ENCODE peak calls at places on chromosomes 6 and 20, in nine cellular contexts. W, N, T, P, C, F, Q, A and S are unnamed samples.

GRCh38 chr20:56575961-56576360 is 42.9 kb downstream of the FAM209B start:
- DNase-seq in P (no peak), A (no peak), Q (no peak), N (no peak), F (no peak), W (no peak), C (no peak), T (no peak), S (no peak)

GRCh38 chr6:116451916-116452315 is 9.3 kb upstream of the CALHM6 start:
- DNase-seq in Q (no peak), A (no peak), T (no peak), F (no peak), N (no peak), C (no peak), P (no peak), W (no peak), S (no peak)

GRCh38 chr6:29813809-29814208 is 13.8 kb upstream of the HLA-G start:
- DNase-seq in F (no peak), N (no peak), C (no peak), P (no peak), Q (peak), A (no peak), T (no peak), W (no peak), S (no peak)

GRCh38 chr20:37911838-37912273 is 8.9 kb downstream of the VSTM2L start:
- DNase-seq in P (peak), A (no peak), W (no peak), Q (peak), N (no peak), F (no peak), T (no peak), C (no peak), S (peak)

GRCh38 chr6:129331450-129332138 is 378.4 kb downstream of the ARHGAP18 start:
- DNase-seq in P (no peak), Q (peak), A (no peak), W (no peak), C (no peak), N (no peak), T (no peak), F (no peak), S (peak)

GRCh38 chr20:10119336-10119735 is 84.5 kb downstream of the ANKEF1 start:
- DNase-seq in W (no peak), Q (no peak), F (no peak), P (no peak), N (no peak), C (no peak), T (no peak), A (no peak), S (no peak)

GRCh38 chr6:37576336-37576737 is 76.6 kb upstream of the CCDC167 start:
- DNase-seq in Q (peak), T (no peak), A (no peak), P (no peak), C (peak), N (no peak), W (no peak), F (no peak), S (no peak)

GRCh38 chr20:33694666-33695065 is 8.5 kb upstream of the E2F1 start:
- DNase-seq in P (no peak), W (no peak), Q (no peak), A (no peak), N (no peak), T (peak), F (no peak), C (no peak), S (no peak)

GRCh38 chr20:63461364-63461763 is 11.1 kb downstream of the KCNQ2 start:
- DNase-seq in W (no peak), A (peak), Q (peak), F (no peak), C (no peak), P (no peak), N (no peak), T (no peak), S (no peak)

GRCh38 chr6:69816017-69816416 is 19.2 kb upstream of the LMBRD1 start:
- DNase-seq in N (no peak), W (no peak), Q (no peak), F (no peak), A (no peak), C (no peak), P (no peak), T (no peak), S (no peak)

GRCh38 chr20:37531856-37532255 is 4.2 kb upstream of the BLCAP start:
- DNase-seq in F (no peak), C (peak), P (no peak), W (no peak), A (no peak), N (no peak), T (no peak), Q (no peak), S (no peak)

GRCh38 chr6:16318538-16318937 is 80.2 kb downstream of the GMPR start:
- DNase-seq in Q (peak), A (no peak), F (no peak), W (no peak), C (peak), T (no peak), P (no peak), N (no peak), S (peak)